ENCODE peak calls at places on chromosomes 3 and 15, in four cellular contexts. One of them, this sample, is unnamed.

GRCh38 chr15:40762919-40763800 is 708 bp upstream of the GCHFR start:
- DNase-seq in endothelial cell of umbilical vein: peak
- DNase-seq in GM23338: peak
- DNase-seq in HCT116: no peak
- DNase-seq in this sample: no peak

GRCh38 chr3:37536799-37537311 is 324.8 kb upstream of the CTDSPL start:
- DNase-seq in endothelial cell of umbilical vein: no peak
- DNase-seq in GM23338: no peak
- DNase-seq in HCT116: no peak
- DNase-seq in this sample: no peak

GRCh38 chr3:195075199-195075940 is 195.6 kb downstream of the XXYLT1 start:
- DNase-seq in endothelial cell of umbilical vein: no peak
- DNase-seq in GM23338: no peak
- DNase-seq in HCT116: no peak
- DNase-seq in this sample: no peak

GRCh38 chr15:83379574-83379973 is 67.6 kb upstream of the SH3GL3 start:
- DNase-seq in endothelial cell of umbilical vein: no peak
- DNase-seq in GM23338: peak
- DNase-seq in HCT116: peak
- DNase-seq in this sample: no peak

GRCh38 chr3:55488398-55489055 is 1.4 kb upstream of the WNT5A start:
- DNase-seq in endothelial cell of umbilical vein: peak
- DNase-seq in GM23338: peak
- DNase-seq in HCT116: no peak
- DNase-seq in this sample: no peak

GRCh38 chr15:31824009-31824408 is 206.3 kb upstream of the CHRNA7 start:
- DNase-seq in endothelial cell of umbilical vein: no peak
- DNase-seq in GM23338: no peak
- DNase-seq in HCT116: no peak
- DNase-seq in this sample: no peak

GRCh38 chr3:100641471-100642032 is 32.2 kb downstream of the ADGRG7 start:
- DNase-seq in endothelial cell of umbilical vein: peak
- DNase-seq in GM23338: no peak
- DNase-seq in HCT116: no peak
- DNase-seq in this sample: no peak

GRCh38 chr15:37079726-37080125 is 20.6 kb downstream of the MEIS2 start:
- DNase-seq in endothelial cell of umbilical vein: no peak
- DNase-seq in GM23338: no peak
- DNase-seq in HCT116: no peak
- DNase-seq in this sample: no peak

GRCh38 chr3:50627407-50628051 is 10.6 kb downstream of the MAPKAPK3 start:
- DNase-seq in endothelial cell of umbilical vein: peak
- DNase-seq in GM23338: peak
- DNase-seq in HCT116: peak
- DNase-seq in this sample: no peak

GRCh38 chr3:94643400-94643799 is 580.5 kb downstream of the NSUN3 start:
- DNase-seq in endothelial cell of umbilical vein: no peak
- DNase-seq in GM23338: peak
- DNase-seq in HCT116: no peak
- DNase-seq in this sample: no peak

GRCh38 chr3:157290761-157291160 is 130.8 kb upstream of the CCNL1 start:
- DNase-seq in endothelial cell of umbilical vein: no peak
- DNase-seq in GM23338: no peak
- DNase-seq in HCT116: no peak
- DNase-seq in this sample: peak

GRCh38 chr15:82966671-82967071 is 14.2 kb upstream of the HOMER2 start:
- DNase-seq in endothelial cell of umbilical vein: no peak
- DNase-seq in GM23338: no peak
- DNase-seq in HCT116: no peak
- DNase-seq in this sample: no peak

GRCh38 chr3:69370156-69370944 is 15.5 kb downstream of the FRMD4B start:
- DNase-seq in endothelial cell of umbilical vein: peak
- DNase-seq in GM23338: no peak
- DNase-seq in HCT116: no peak
- DNase-seq in this sample: no peak

GRCh38 chr3:69370945-69371301 is 15.0 kb downstream of the FRMD4B start:
- DNase-seq in endothelial cell of umbilical vein: no peak
- DNase-seq in GM23338: peak
- DNase-seq in HCT116: no peak
- DNase-seq in this sample: no peak

GRCh38 chr3:69364354-69364753 is 21.5 kb downstream of the FRMD4B start:
- DNase-seq in endothelial cell of umbilical vein: no peak
- DNase-seq in GM23338: no peak
- DNase-seq in HCT116: no peak
- DNase-seq in this sample: no peak

GRCh38 chr3:69368129-69368741 is 17.7 kb downstream of the FRMD4B start:
- DNase-seq in endothelial cell of umbilical vein: peak
- DNase-seq in GM23338: peak
- DNase-seq in HCT116: no peak
- DNase-seq in this sample: no peak

GRCh38 chr3:69367586-69367985 is 18.3 kb downstream of the FRMD4B start:
- DNase-seq in endothelial cell of umbilical vein: peak
- DNase-seq in GM23338: no peak
- DNase-seq in HCT116: no peak
- DNase-seq in this sample: no peak
- TF ChIP-seq EZH2 in endothelial cell of umbilical vein: no peak
- TF ChIP-seq EZH2 in GM23338: no peak
- TF ChIP-seq EZH2 in HCT116: no peak
- TF ChIP-seq EZH2 in this sample: no peak

GRCh38 chr3:138694287-138695007 is 85.9 kb downstream of the FAIM start:
- DNase-seq in endothelial cell of umbilical vein: peak
- DNase-seq in GM23338: no peak
- DNase-seq in HCT116: peak
- DNase-seq in this sample: no peak
- H3K27ac ChIP-seq in endothelial cell of umbilical vein: no peak
- H3K27ac ChIP-seq in GM23338: no peak
- H3K27ac ChIP-seq in HCT116: peak
- H3K27ac ChIP-seq in this sample: no peak

GRCh38 chr3:170128977-170129431 is 52.5 kb downstream of the PHC3 start:
- DNase-seq in endothelial cell of umbilical vein: no peak
- DNase-seq in GM23338: no peak
- DNase-seq in HCT116: no peak
- DNase-seq in this sample: no peak

GRCh38 chr3:170132335-170132734 is 49.2 kb downstream of the PHC3 start:
- DNase-seq in endothelial cell of umbilical vein: no peak
- DNase-seq in GM23338: no peak
- DNase-seq in HCT116: no peak
- DNase-seq in this sample: no peak

GRCh38 chr3:170130532-170130931 is 51.0 kb downstream of the PHC3 start:
- DNase-seq in endothelial cell of umbilical vein: no peak
- DNase-seq in GM23338: no peak
- DNase-seq in HCT116: no peak
- DNase-seq in this sample: no peak

DNA sequence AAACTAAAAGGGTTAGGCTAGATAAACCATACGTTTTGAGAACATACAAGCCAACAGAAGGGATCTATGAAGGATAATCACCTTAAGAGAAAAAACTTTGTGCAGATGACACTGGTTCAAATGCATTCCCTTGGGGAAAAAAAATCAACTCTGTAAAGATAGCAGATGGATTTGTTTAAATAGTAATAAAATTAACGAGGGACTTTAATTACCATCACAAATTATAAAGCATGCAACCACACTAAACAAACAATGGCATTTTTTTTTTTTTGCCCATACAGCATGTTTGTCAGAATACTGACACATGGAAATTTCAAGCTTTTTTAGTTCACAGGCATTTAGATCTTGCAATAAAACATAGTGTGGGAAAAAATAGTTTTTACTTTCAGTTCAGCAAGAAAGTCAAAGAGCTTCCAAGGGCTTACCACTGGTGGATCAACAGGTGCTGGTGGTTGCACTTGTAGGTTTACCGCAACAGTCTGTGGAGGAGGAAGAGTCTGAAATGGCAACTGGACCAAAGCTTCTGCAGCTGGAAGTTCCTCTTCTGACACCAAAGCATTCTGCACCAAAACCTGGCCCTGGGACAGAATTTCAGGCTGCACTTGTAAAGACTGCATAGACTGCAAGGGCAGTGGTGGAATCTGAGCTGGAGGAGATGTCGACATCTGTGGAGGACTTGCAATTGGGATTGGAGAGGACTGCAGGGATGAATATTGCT is 53.1 kb downstream of the PHC3 start:
- DNase-seq in endothelial cell of umbilical vein: no peak
- DNase-seq in GM23338: no peak
- DNase-seq in HCT116: no peak
- DNase-seq in this sample: peak
- TF ChIP-seq POLR2AphosphoS5 in endothelial cell of umbilical vein: no peak
- TF ChIP-seq POLR2AphosphoS5 in GM23338: no peak
- TF ChIP-seq POLR2AphosphoS5 in HCT116: no peak
- TF ChIP-seq POLR2AphosphoS5 in this sample: peak

GRCh38 chr3:43394071-43394501 is 107.7 kb downstream of the SNRK start:
- DNase-seq in endothelial cell of umbilical vein: peak
- DNase-seq in GM23338: no peak
- DNase-seq in HCT116: no peak
- DNase-seq in this sample: no peak
- TF ChIP-seq EZH2 in endothelial cell of umbilical vein: no peak
- TF ChIP-seq EZH2 in GM23338: no peak
- TF ChIP-seq EZH2 in HCT116: no peak
- TF ChIP-seq EZH2 in this sample: no peak

GRCh38 chr15:68733666-68734065 is 87.0 kb downstream of the ANP32A start:
- DNase-seq in endothelial cell of umbilical vein: no peak
- DNase-seq in GM23338: no peak
- DNase-seq in HCT116: no peak
- DNase-seq in this sample: no peak
- H3K27ac ChIP-seq in endothelial cell of umbilical vein: no peak
- H3K27ac ChIP-seq in GM23338: no peak
- H3K27ac ChIP-seq in HCT116: no peak
- H3K27ac ChIP-seq in this sample: no peak

This sample was measured in SK-N-MC.